ENCODE peak calls at places on chromosomes 2 and 18, in six cellular contexts. One of them, this sample, is unnamed.
A peak's percentile ranks its signal among the peaks of the same experiment; 100 is the strongest.

GRCh38 chr2:22481507-22482217 is 903.3 kb upstream of the KLHL29 start:
- DNase-seq in BJ: no peak
- DNase-seq in IMR-90: no peak
- DNase-seq in HL-60: no peak
- DNase-seq in GM12864: no peak
- DNase-seq in WERI-Rb-1: no peak
- DNase-seq in this sample: no peak

GRCh38 chr2:96868555-96869280 is 1.2 kb downstream of the SEMA4C start:
- DNase-seq in BJ: peak; percentile 37
- DNase-seq in WERI-Rb-1: peak; percentile 91
- DNase-seq in HL-60: peak; percentile 70
- DNase-seq in GM12864: peak; percentile 46
- DNase-seq in IMR-90: peak; percentile 91
- DNase-seq in this sample: peak; percentile 95

GRCh38 chr2:19195681-19196080 is 162.7 kb downstream of the OSR1 start:
- DNase-seq in BJ: no peak
- DNase-seq in HL-60: no peak
- DNase-seq in GM12864: no peak
- DNase-seq in WERI-Rb-1: no peak
- DNase-seq in IMR-90: peak; percentile 63
- DNase-seq in this sample: no peak

GRCh38 chr2:230777681-230778080 is 65.0 kb downstream of the CAB39 start:
- DNase-seq in HL-60: no peak
- DNase-seq in BJ: no peak
- DNase-seq in WERI-Rb-1: no peak
- DNase-seq in IMR-90: peak; percentile 44
- DNase-seq in GM12864: no peak
- DNase-seq in this sample: peak; percentile 63

GRCh38 chr18:24683965-24684364 is 223.5 kb downstream of the HRH4 start:
- DNase-seq in HL-60: no peak
- DNase-seq in GM12864: no peak
- DNase-seq in WERI-Rb-1: no peak
- DNase-seq in IMR-90: no peak
- DNase-seq in BJ: no peak
- DNase-seq in this sample: no peak

GRCh38 chr2:40284797-40285196 is 167.1 kb downstream of the SLC8A1 start:
- DNase-seq in WERI-Rb-1: no peak
- DNase-seq in HL-60: no peak
- DNase-seq in BJ: peak; percentile 37
- DNase-seq in IMR-90: peak; percentile 22
- DNase-seq in GM12864: no peak
- DNase-seq in this sample: peak; percentile 26

GRCh38 chr2:136025057-136025973 is 39.9 kb upstream of the DARS1 start:
- DNase-seq in WERI-Rb-1: peak; percentile 55
- DNase-seq in GM12864: no peak
- DNase-seq in BJ: peak; percentile 11
- DNase-seq in IMR-90: peak; percentile 28
- DNase-seq in HL-60: no peak
- DNase-seq in this sample: peak; percentile 67

GRCh38 chr2:46849741-46850474 is 65.7 kb downstream of the MCFD2 start:
- DNase-seq in WERI-Rb-1: no peak
- DNase-seq in HL-60: no peak
- DNase-seq in BJ: no peak
- DNase-seq in IMR-90: peak; percentile 97
- DNase-seq in GM12864: no peak
- DNase-seq in this sample: peak; percentile 93

GRCh38 chr2:202909394-202910192 is 1.9 kb downstream of the WDR12 start:
- DNase-seq in WERI-Rb-1: no peak
- DNase-seq in IMR-90: no peak
- DNase-seq in BJ: no peak
- DNase-seq in HL-60: peak; percentile 30
- DNase-seq in GM12864: no peak
- DNase-seq in this sample: peak; percentile 34

GRCh38 chr2:28567076-28567471 is 71.2 kb downstream of the PLB1 start:
- DNase-seq in IMR-90: no peak
- DNase-seq in GM12864: no peak
- DNase-seq in WERI-Rb-1: peak; percentile 37
- DNase-seq in HL-60: no peak
- DNase-seq in BJ: no peak
- DNase-seq in this sample: no peak

GRCh38 chr18:35581555-35582309 is at the start of gene GALNT1:
- DNase-seq in HL-60: peak; percentile 29
- DNase-seq in GM12864: no peak
- DNase-seq in WERI-Rb-1: peak; percentile 22
- DNase-seq in IMR-90: peak; percentile 4
- DNase-seq in BJ: no peak
- DNase-seq in this sample: no peak

GRCh38 chr2:238415893-238416292 is 10.8 kb upstream of the ASB1 start:
- DNase-seq in BJ: no peak
- DNase-seq in IMR-90: no peak
- DNase-seq in HL-60: no peak
- DNase-seq in GM12864: no peak
- DNase-seq in WERI-Rb-1: no peak
- DNase-seq in this sample: no peak

GRCh38 chr2:223051580-223052375 is at the start of gene KCNE4:
- DNase-seq in GM12864: no peak
- DNase-seq in HL-60: no peak
- DNase-seq in BJ: no peak
- DNase-seq in WERI-Rb-1: peak; percentile 49
- DNase-seq in IMR-90: peak; percentile 82
- DNase-seq in this sample: peak; percentile 72
- H3K4me3 ChIP-seq in GM12864: no peak within 1 kb of the TSS
- H3K4me3 ChIP-seq in HL-60: no peak within 1 kb of the TSS
- H3K4me3 ChIP-seq in BJ: peak within 1 kb of the TSS; percentile 42
- H3K4me3 ChIP-seq in WERI-Rb-1: peak within 1 kb of the TSS; percentile 14
- H3K4me3 ChIP-seq in IMR-90: peak within 1 kb of the TSS; percentile 41
- H3K4me3 ChIP-seq in this sample: peak within 1 kb of the TSS; percentile 56

GRCh38 chr2:119723784-119724467 is 35.8 kb upstream of the PTPN4 start:
- DNase-seq in GM12864: no peak
- DNase-seq in WERI-Rb-1: no peak
- DNase-seq in BJ: no peak
- DNase-seq in HL-60: no peak
- DNase-seq in IMR-90: no peak
- DNase-seq in this sample: no peak
- TF ChIP-seq CTCF in GM12864: no peak
- TF ChIP-seq CTCF in WERI-Rb-1: no peak
- TF ChIP-seq CTCF in BJ: no peak
- TF ChIP-seq CTCF in HL-60: no peak
- TF ChIP-seq CTCF in IMR-90: no peak
- TF ChIP-seq CTCF in this sample: no peak

DNA sequence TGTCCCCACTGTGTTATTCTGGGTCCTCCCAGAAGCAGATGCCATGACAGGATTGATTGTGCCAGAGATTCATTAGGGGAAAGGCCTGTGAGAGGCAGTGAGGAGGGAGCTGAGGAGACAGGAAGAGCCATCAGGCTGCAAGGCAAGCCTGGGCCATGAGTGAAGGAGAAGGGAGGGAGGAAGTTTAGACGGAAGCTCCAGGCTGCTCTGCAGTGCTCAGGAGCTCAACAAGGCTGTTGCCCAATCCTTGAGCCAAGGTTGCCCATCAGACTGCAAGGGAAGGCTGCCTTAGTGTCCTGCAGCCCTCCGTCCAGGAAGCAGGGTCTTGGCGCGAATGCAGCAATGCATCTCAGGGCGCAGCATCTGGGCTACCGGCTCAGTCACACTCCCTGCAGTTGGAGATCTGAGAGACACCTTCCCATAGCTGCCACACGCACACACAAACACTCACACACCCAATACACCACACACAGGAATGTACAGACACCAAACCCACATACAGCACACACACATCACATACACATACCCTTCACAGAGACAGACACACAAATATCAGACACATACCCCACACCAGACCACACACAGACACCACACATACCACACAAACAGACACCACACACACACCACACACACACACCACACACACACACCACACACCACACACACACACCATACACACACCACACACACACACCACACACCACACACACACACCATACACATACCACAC is 139.4 kb upstream of the NDUFV2 start:
- DNase-seq in WERI-Rb-1: no peak
- DNase-seq in BJ: no peak
- DNase-seq in HL-60: peak; percentile 44
- DNase-seq in IMR-90: no peak
- DNase-seq in GM12864: no peak
- DNase-seq in this sample: no peak
- H3K4me3 ChIP-seq in WERI-Rb-1: no peak overlapping the region
- H3K4me3 ChIP-seq in BJ: no peak overlapping the region
- H3K4me3 ChIP-seq in HL-60: no peak overlapping the region
- H3K4me3 ChIP-seq in IMR-90: no peak overlapping the region
- H3K4me3 ChIP-seq in GM12864: no peak overlapping the region
- H3K4me3 ChIP-seq in this sample: no peak overlapping the region

GRCh38 chr2:171958475-171958874 is 36.2 kb downstream of the HAT1 start:
- DNase-seq in GM12864: no peak
- DNase-seq in WERI-Rb-1: no peak
- DNase-seq in HL-60: peak; percentile 40
- DNase-seq in BJ: peak; percentile 47
- DNase-seq in IMR-90: peak; percentile 85
- DNase-seq in this sample: peak; percentile 72

GRCh38 chr2:171956135-171956830 is 34.0 kb downstream of the HAT1 start:
- DNase-seq in WERI-Rb-1: no peak
- DNase-seq in GM12864: no peak
- DNase-seq in BJ: no peak
- DNase-seq in HL-60: peak; percentile 81
- DNase-seq in IMR-90: no peak
- DNase-seq in this sample: no peak

GRCh38 chr2:171960570-171960969 is 38.3 kb downstream of the HAT1 start:
- DNase-seq in GM12864: no peak
- DNase-seq in BJ: no peak
- DNase-seq in WERI-Rb-1: no peak
- DNase-seq in IMR-90: no peak
- DNase-seq in HL-60: no peak
- DNase-seq in this sample: no peak

GRCh38 chr2:171959998-171960397 is 37.7 kb downstream of the HAT1 start:
- DNase-seq in WERI-Rb-1: no peak
- DNase-seq in IMR-90: no peak
- DNase-seq in GM12864: no peak
- DNase-seq in BJ: no peak
- DNase-seq in HL-60: no peak
- DNase-seq in this sample: no peak

GRCh38 chr2:171957061-171957460 is 34.8 kb downstream of the HAT1 start:
- DNase-seq in WERI-Rb-1: no peak
- DNase-seq in BJ: no peak
- DNase-seq in GM12864: no peak
- DNase-seq in HL-60: peak; percentile 58
- DNase-seq in IMR-90: no peak
- DNase-seq in this sample: peak; percentile 8
- TF ChIP-seq CTCF in WERI-Rb-1: no peak
- TF ChIP-seq CTCF in BJ: peak; percentile 10
- TF ChIP-seq CTCF in GM12864: no peak
- TF ChIP-seq CTCF in HL-60: no peak
- TF ChIP-seq CTCF in IMR-90: no peak
- TF ChIP-seq CTCF in this sample: no peak

GRCh38 chr2:60446413-60447358 is 106.8 kb downstream of the BCL11A start:
- DNase-seq in BJ: no peak
- DNase-seq in IMR-90: no peak
- DNase-seq in WERI-Rb-1: no peak
- DNase-seq in GM12864: peak; percentile 82
- DNase-seq in HL-60: no peak
- DNase-seq in this sample: no peak

GRCh38 chr2:60450488-60450887 is 103.0 kb downstream of the BCL11A start:
- DNase-seq in BJ: no peak
- DNase-seq in WERI-Rb-1: no peak
- DNase-seq in IMR-90: no peak
- DNase-seq in HL-60: no peak
- DNase-seq in GM12864: no peak
- DNase-seq in this sample: no peak

GRCh38 chr2:60445684-60446184 is 107.7 kb downstream of the BCL11A start:
- DNase-seq in GM12864: no peak
- DNase-seq in WERI-Rb-1: no peak
- DNase-seq in BJ: no peak
- DNase-seq in IMR-90: peak; percentile 26
- DNase-seq in HL-60: no peak
- DNase-seq in this sample: peak; percentile 8

GRCh38 chr2:60442608-60443007 is 110.8 kb downstream of the BCL11A start:
- DNase-seq in WERI-Rb-1: no peak
- DNase-seq in IMR-90: no peak
- DNase-seq in BJ: no peak
- DNase-seq in GM12864: no peak
- DNase-seq in HL-60: no peak
- DNase-seq in this sample: no peak

GRCh38 chr2:60447943-60448342 is 105.5 kb downstream of the BCL11A start:
- DNase-seq in GM12864: no peak
- DNase-seq in BJ: no peak
- DNase-seq in WERI-Rb-1: no peak
- DNase-seq in HL-60: no peak
- DNase-seq in IMR-90: no peak
- DNase-seq in this sample: no peak
- H3K4me3 ChIP-seq in GM12864: no peak overlapping the region
- H3K4me3 ChIP-seq in BJ: no peak overlapping the region
- H3K4me3 ChIP-seq in WERI-Rb-1: no peak overlapping the region
- H3K4me3 ChIP-seq in HL-60: no peak overlapping the region
- H3K4me3 ChIP-seq in IMR-90: no peak overlapping the region
- H3K4me3 ChIP-seq in this sample: no peak overlapping the region

GRCh38 chr2:108195133-108195439 is 44.7 kb upstream of the SULT1C3 start:
- DNase-seq in IMR-90: no peak
- DNase-seq in BJ: no peak
- DNase-seq in GM12864: no peak
- DNase-seq in HL-60: no peak
- DNase-seq in WERI-Rb-1: no peak
- DNase-seq in this sample: no peak
- TF ChIP-seq CTCF in IMR-90: no peak
- TF ChIP-seq CTCF in BJ: no peak
- TF ChIP-seq CTCF in GM12864: no peak
- TF ChIP-seq CTCF in HL-60: no peak
- TF ChIP-seq CTCF in WERI-Rb-1: no peak
- TF ChIP-seq CTCF in this sample: no peak

GRCh38 chr2:110804433-110804832 is 72.1 kb downstream of the ACOXL start:
- DNase-seq in BJ: no peak
- DNase-seq in WERI-Rb-1: no peak
- DNase-seq in GM12864: no peak
- DNase-seq in IMR-90: no peak
- DNase-seq in HL-60: no peak
- DNase-seq in this sample: no peak

GRCh38 chr2:110802213-110802932 is 70.0 kb downstream of the ACOXL start:
- DNase-seq in BJ: no peak
- DNase-seq in WERI-Rb-1: no peak
- DNase-seq in IMR-90: no peak
- DNase-seq in GM12864: no peak
- DNase-seq in HL-60: no peak
- DNase-seq in this sample: no peak

GRCh38 chr2:110807520-110807919 is 75.1 kb downstream of the ACOXL start:
- DNase-seq in BJ: no peak
- DNase-seq in HL-60: no peak
- DNase-seq in WERI-Rb-1: no peak
- DNase-seq in IMR-90: peak; percentile 20
- DNase-seq in GM12864: no peak
- DNase-seq in this sample: peak; percentile 6

GRCh38 chr2:110804915-110805314 is 72.5 kb downstream of the ACOXL start:
- DNase-seq in BJ: no peak
- DNase-seq in GM12864: peak; percentile 31
- DNase-seq in HL-60: peak; percentile 62
- DNase-seq in WERI-Rb-1: no peak
- DNase-seq in IMR-90: no peak
- DNase-seq in this sample: no peak

GRCh38 chr2:110806053-110806452 is 73.7 kb downstream of the ACOXL start:
- DNase-seq in HL-60: no peak
- DNase-seq in GM12864: no peak
- DNase-seq in BJ: no peak
- DNase-seq in WERI-Rb-1: no peak
- DNase-seq in IMR-90: no peak
- DNase-seq in this sample: no peak
- H3K4me3 ChIP-seq in HL-60: no peak overlapping the region
- H3K4me3 ChIP-seq in GM12864: no peak overlapping the region
- H3K4me3 ChIP-seq in BJ: no peak overlapping the region
- H3K4me3 ChIP-seq in WERI-Rb-1: no peak overlapping the region
- H3K4me3 ChIP-seq in IMR-90: no peak overlapping the region
- H3K4me3 ChIP-seq in this sample: no peak overlapping the region

GRCh38 chr2:118371500-118371899 is 283.2 kb downstream of the INSIG2 start:
- DNase-seq in GM12864: no peak
- DNase-seq in IMR-90: peak; percentile 18
- DNase-seq in WERI-Rb-1: peak; percentile 19
- DNase-seq in HL-60: peak; percentile 11
- DNase-seq in BJ: no peak
- DNase-seq in this sample: peak; percentile 36
- TF ChIP-seq CTCF in GM12864: peak; percentile 65
- TF ChIP-seq CTCF in IMR-90: peak; percentile 39
- TF ChIP-seq CTCF in WERI-Rb-1: peak; percentile 79
- TF ChIP-seq CTCF in HL-60: no peak
- TF ChIP-seq CTCF in BJ: peak; percentile 80
- TF ChIP-seq CTCF in this sample: peak; percentile 50

This sample was measured in fibroblast of pulmonary artery.